ENCODE peak calls at places on chromosome 2, in seven cellular contexts. I is AG04450; F is activated naive CD4-positive, alpha-beta T cell treated with anti-CD3 and anti-CD28 coated beads, Interleukin-2, amount 10 ng/mL, durations not matched to agents 7 days and 5 days; C is tibial artery; Y is RKO; G is left colon; T is KG1. P is an unnamed sample.

GRCh38 chr2:236731767-236732580 is 162.3 kb downstream of the ACKR3 start:
- DNase-seq in F (no peak), G (peak), Y (no peak), I (no peak), C (peak), T (no peak), P (peak)

GRCh38 chr2:21367421-21367820 is 243.7 kb downstream of the TDRD15 start:
- DNase-seq in I (no peak), T (no peak), F (no peak), Y (peak), G (no peak), C (no peak), P (no peak)

GRCh38 chr2:157386747-157387146 is 57.1 kb downstream of the CYTIP start:
- DNase-seq in Y (no peak), T (no peak), C (no peak), F (no peak), I (no peak), G (no peak), P (no peak)

GRCh38 chr2:160363961-160364733 is 129.5 kb downstream of the RBMS1 start:
- DNase-seq in I (no peak), T (no peak), Y (no peak), C (no peak), G (no peak), F (no peak), P (no peak)

GRCh38 chr2:155404433-155405002 is 706.0 kb downstream of the KCNJ3 start:
- DNase-seq in G (no peak), T (no peak), I (no peak), Y (no peak), F (no peak), C (no peak), P (no peak)

GRCh38 chr2:213500881-213501280 is 216.6 kb downstream of the SPAG16 start:
- DNase-seq in T (no peak), Y (no peak), I (no peak), G (no peak), C (no peak), F (no peak), P (no peak)

GRCh38 chr2:110842048-110842447 is 109.7 kb downstream of the ACOXL start:
- DNase-seq in F (no peak), Y (no peak), G (no peak), T (no peak), C (no peak), I (no peak), P (no peak)

GRCh38 chr2:68319397-68320117 is at the start of gene CNRIP1:
- DNase-seq in Y (no peak), C (peak), I (peak), G (peak), F (no peak), T (no peak), P (peak)

GRCh38 chr2:46056541-46056940 is 240.7 kb upstream of the EPAS1 start:
- DNase-seq in C (no peak), Y (no peak), F (no peak), T (no peak), I (no peak), G (no peak), P (no peak)

GRCh38 chr2:153940511-153940910 is 68.8 kb downstream of the GALNT13 start:
- DNase-seq in G (no peak), F (no peak), T (no peak), C (no peak), I (no peak), Y (no peak), P (no peak)

GRCh38 chr2:112542974-112543760 is 902 bp downstream of the POLR1B start:
- DNase-seq in F (peak), G (no peak), T (peak), I (no peak), C (no peak), Y (peak), P (no peak)

GRCh38 chr2:9805435-9806297 is 37.6 kb upstream of the TAF1B start:
- DNase-seq in F (no peak), I (peak), C (peak), Y (no peak), G (no peak), T (no peak), P (no peak)

GRCh38 chr2:234496835-234497591 is at the start of gene ARL4C:
- DNase-seq in I (no peak), T (no peak), Y (peak), F (peak), C (peak), G (peak), P (no peak)

GRCh38 chr2:95353055-95353575 is 49.4 kb upstream of the FAHD2A start:
- DNase-seq in F (no peak), C (peak), T (no peak), Y (no peak), I (no peak), G (no peak), P (no peak)

GRCh38 chr2:111032721-111033532 is 87.8 kb upstream of the BCL2L11 start:
- DNase-seq in F (no peak), C (no peak), T (no peak), Y (peak), G (peak), I (no peak), P (peak)

GRCh38 chr2:235447210-235447609 is 46.6 kb upstream of the AGAP1 start:
- DNase-seq in Y (no peak), G (no peak), T (no peak), F (no peak), I (no peak), C (no peak), P (no peak)

GRCh38 chr2:20994130-20994529 is 49.7 kb downstream of the APOB start:
- DNase-seq in G (no peak), I (no peak), Y (no peak), C (no peak), F (no peak), T (no peak), P (no peak)

GRCh38 chr2:241272298-241272721 is 43.2 kb downstream of the HDLBP start:
- DNase-seq in I (no peak), G (peak), F (peak), C (peak), Y (no peak), T (no peak), P (peak)

GRCh38 chr2:9704600-9704999 is 73.8 kb upstream of the YWHAQ start:
- DNase-seq in F (no peak), Y (no peak), G (no peak), I (no peak), C (no peak), T (no peak), P (no peak)

GRCh38 chr2:62152000-62152399 is 43.9 kb upstream of the B3GNT2 start:
- DNase-seq in G (no peak), C (no peak), I (peak), Y (peak), F (no peak), T (no peak), P (no peak)

GRCh38 chr2:8462899-8463648 is 218.8 kb upstream of the ID2 start:
- DNase-seq in T (no peak), F (no peak), C (no peak), G (no peak), I (no peak), Y (no peak), P (peak)